ENCODE peak calls at places on chromosomes 11 and 22, in seven cellular contexts. One of them, this sample, is unnamed.

GRCh38 chr11:113241190-113242051 is 73.0 kb upstream of the TTC12 start:
- DNase-seq in heart left ventricle: no peak
- DNase-seq in mucosa of descending colon: no peak
- DNase-seq in GM23338: no peak
- DNase-seq in sigmoid colon: no peak
- DNase-seq in mammary epithelial cell: no peak
- DNase-seq in Peyer's patch: no peak
- DNase-seq in this sample: no peak

GRCh38 chr11:25961539-25961938 is 370.4 kb upstream of the ANO3 start:
- DNase-seq in Peyer's patch: no peak
- DNase-seq in GM23338: no peak
- DNase-seq in sigmoid colon: no peak
- DNase-seq in mucosa of descending colon: no peak
- DNase-seq in mammary epithelial cell: no peak
- DNase-seq in heart left ventricle: no peak
- DNase-seq in this sample: no peak

GRCh38 chr11:13358871-13359270 is 81.3 kb downstream of the BMAL1 start:
- DNase-seq in Peyer's patch: no peak
- DNase-seq in mucosa of descending colon: no peak
- DNase-seq in heart left ventricle: no peak
- DNase-seq in sigmoid colon: no peak
- DNase-seq in mammary epithelial cell: no peak
- DNase-seq in GM23338: no peak
- DNase-seq in this sample: no peak

GRCh38 chr11:132620423-132620822 is 911.9 kb downstream of the OPCML start:
- DNase-seq in GM23338: no peak
- DNase-seq in heart left ventricle: no peak
- DNase-seq in sigmoid colon: no peak
- DNase-seq in mammary epithelial cell: no peak
- DNase-seq in mucosa of descending colon: no peak
- DNase-seq in Peyer's patch: no peak
- DNase-seq in this sample: no peak

GRCh38 chr11:406796-407650 is 7.8 kb downstream of the SIGIRR start:
- DNase-seq in mucosa of descending colon: peak; percentile 96
- DNase-seq in heart left ventricle: peak; percentile 88
- DNase-seq in GM23338: peak; percentile 96
- DNase-seq in sigmoid colon: peak; percentile 91
- DNase-seq in mammary epithelial cell: peak; percentile 81
- DNase-seq in Peyer's patch: peak; percentile 95
- DNase-seq in this sample: no peak

GRCh38 chr11:19933801-19934488 is 221.3 kb downstream of the NAV2 start:
- DNase-seq in heart left ventricle: no peak
- DNase-seq in GM23338: no peak
- DNase-seq in sigmoid colon: no peak
- DNase-seq in mammary epithelial cell: no peak
- DNase-seq in mucosa of descending colon: no peak
- DNase-seq in Peyer's patch: no peak
- DNase-seq in this sample: no peak

GRCh38 chr11:118917488-118918127 is 8.1 kb downstream of the BCL9L start:
- DNase-seq in mucosa of descending colon: peak; percentile 87
- DNase-seq in GM23338: no peak
- DNase-seq in mammary epithelial cell: peak; percentile 94
- DNase-seq in sigmoid colon: peak; percentile 95
- DNase-seq in Peyer's patch: peak; percentile 87
- DNase-seq in heart left ventricle: peak; percentile 85
- DNase-seq in this sample: peak; percentile 90

GRCh38 chr11:111445586-111445985 is 66.5 kb upstream of the POU2AF1 start:
- DNase-seq in sigmoid colon: no peak
- DNase-seq in mucosa of descending colon: no peak
- DNase-seq in GM23338: no peak
- DNase-seq in Peyer's patch: no peak
- DNase-seq in heart left ventricle: no peak
- DNase-seq in mammary epithelial cell: no peak
- DNase-seq in this sample: no peak

GRCh38 chr22:23306438-23306921 is 126.2 kb downstream of the BCR start:
- DNase-seq in heart left ventricle: peak; percentile 65
- DNase-seq in GM23338: no peak
- DNase-seq in Peyer's patch: peak; percentile 47
- DNase-seq in mammary epithelial cell: peak; percentile 53
- DNase-seq in sigmoid colon: no peak
- DNase-seq in mucosa of descending colon: no peak
- DNase-seq in this sample: no peak

GRCh38 chr11:46279393-46280099 is 2.1 kb downstream of the CREB3L1 start:
- DNase-seq in heart left ventricle: peak; percentile 82
- DNase-seq in mucosa of descending colon: peak; percentile 68
- DNase-seq in sigmoid colon: peak; percentile 91
- DNase-seq in GM23338: no peak
- DNase-seq in Peyer's patch: peak; percentile 57
- DNase-seq in mammary epithelial cell: no peak
- DNase-seq in this sample: no peak

GRCh38 chr11:69821511-69822040 is 2.4 kb upstream of the FGF3 start:
- DNase-seq in GM23338: no peak
- DNase-seq in Peyer's patch: no peak
- DNase-seq in heart left ventricle: no peak
- DNase-seq in sigmoid colon: no peak
- DNase-seq in mucosa of descending colon: peak; percentile 25
- DNase-seq in mammary epithelial cell: no peak
- DNase-seq in this sample: no peak

GRCh38 chr11:69825941-69826340 is 6.7 kb upstream of the FGF3 start:
- DNase-seq in GM23338: no peak
- DNase-seq in sigmoid colon: no peak
- DNase-seq in mammary epithelial cell: no peak
- DNase-seq in heart left ventricle: no peak
- DNase-seq in mucosa of descending colon: peak; percentile 36
- DNase-seq in Peyer's patch: no peak
- DNase-seq in this sample: no peak

GRCh38 chr11:69822676-69823494 is 3.7 kb upstream of the FGF3 start:
- DNase-seq in heart left ventricle: no peak
- DNase-seq in mammary epithelial cell: no peak
- DNase-seq in Peyer's patch: no peak
- DNase-seq in sigmoid colon: no peak
- DNase-seq in mucosa of descending colon: peak; percentile 19
- DNase-seq in GM23338: no peak
- DNase-seq in this sample: no peak

GRCh38 chr11:69825037-69825834 is 6.0 kb upstream of the FGF3 start:
- DNase-seq in GM23338: no peak
- DNase-seq in sigmoid colon: no peak
- DNase-seq in heart left ventricle: no peak
- DNase-seq in mammary epithelial cell: no peak
- DNase-seq in Peyer's patch: peak; percentile 78
- DNase-seq in mucosa of descending colon: peak; percentile 62
- DNase-seq in this sample: no peak

DNA sequence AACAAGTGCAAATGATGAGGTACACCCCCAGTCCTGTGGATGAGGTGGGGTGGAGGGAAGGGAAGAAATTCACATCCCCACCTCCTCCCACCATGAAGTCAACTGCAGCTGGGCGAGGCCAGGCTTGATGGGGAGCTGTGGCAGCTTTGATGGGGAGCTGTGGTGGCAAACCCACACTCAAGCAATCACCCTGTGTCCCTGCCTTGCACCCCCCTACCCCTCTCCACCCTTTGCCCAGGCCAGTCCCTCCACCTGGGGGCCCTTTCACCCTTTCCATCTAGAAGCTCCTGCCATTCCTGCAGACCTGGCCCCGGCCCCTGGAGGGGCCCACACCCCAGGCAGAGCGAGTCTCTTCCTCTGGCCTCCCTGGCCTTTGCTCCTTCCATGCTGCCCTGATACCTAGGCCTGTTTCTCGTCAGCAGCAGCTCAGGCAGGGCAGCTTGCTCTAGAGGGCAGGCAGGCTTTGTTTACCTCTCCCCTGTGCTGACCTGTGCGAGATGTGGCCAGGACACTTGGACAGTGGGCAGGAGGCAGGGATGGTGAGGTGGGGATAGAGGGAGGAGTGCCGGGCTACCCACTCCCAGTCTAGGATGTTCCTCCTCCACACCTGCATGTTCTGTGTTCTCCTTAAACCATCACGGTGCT is 4.5 kb upstream of the FGF3 start:
- DNase-seq in mammary epithelial cell: no peak
- DNase-seq in GM23338: no peak
- DNase-seq in sigmoid colon: no peak
- DNase-seq in Peyer's patch: no peak
- DNase-seq in mucosa of descending colon: peak; percentile 29
- DNase-seq in heart left ventricle: no peak
- DNase-seq in this sample: no peak
- H3K4me3 ChIP-seq in mammary epithelial cell: no peak overlapping the region
- H3K4me3 ChIP-seq in GM23338: no peak overlapping the region
- H3K4me3 ChIP-seq in sigmoid colon: no peak overlapping the region
- H3K4me3 ChIP-seq in Peyer's patch: no peak overlapping the region
- H3K4me3 ChIP-seq in mucosa of descending colon: no peak overlapping the region
- H3K4me3 ChIP-seq in heart left ventricle: no peak overlapping the region
- H3K4me3 ChIP-seq in this sample: no peak overlapping the region

GRCh38 chr11:57567512-57568329 is at the start of gene UBE2L6:
- DNase-seq in mucosa of descending colon: peak; percentile 85
- DNase-seq in heart left ventricle: peak; percentile 75
- DNase-seq in GM23338: peak; percentile 74
- DNase-seq in sigmoid colon: peak; percentile 74
- DNase-seq in mammary epithelial cell: no peak
- DNase-seq in Peyer's patch: peak; percentile 93
- DNase-seq in this sample: peak; percentile 55
- TF ChIP-seq CTCF in mucosa of descending colon: no peak
- TF ChIP-seq CTCF in heart left ventricle: no peak
- TF ChIP-seq CTCF in GM23338: peak; percentile 96
- TF ChIP-seq CTCF in sigmoid colon: peak; percentile 92
- TF ChIP-seq CTCF in mammary epithelial cell: no peak
- TF ChIP-seq CTCF in Peyer's patch: no peak
- TF ChIP-seq CTCF in this sample: no peak

GRCh38 chr11:72720047-72720446 is 32.2 kb downstream of the ARAP1 start:
- DNase-seq in heart left ventricle: no peak
- DNase-seq in GM23338: no peak
- DNase-seq in mucosa of descending colon: no peak
- DNase-seq in sigmoid colon: no peak
- DNase-seq in Peyer's patch: no peak
- DNase-seq in mammary epithelial cell: no peak
- DNase-seq in this sample: no peak
- H3K4me3 ChIP-seq in heart left ventricle: peak overlapping the region; percentile 71
- H3K4me3 ChIP-seq in GM23338: no peak overlapping the region
- H3K4me3 ChIP-seq in mucosa of descending colon: no peak overlapping the region
- H3K4me3 ChIP-seq in sigmoid colon: peak overlapping the region; percentile 66
- H3K4me3 ChIP-seq in Peyer's patch: no peak overlapping the region
- H3K4me3 ChIP-seq in mammary epithelial cell: peak overlapping the region; percentile 49
- H3K4me3 ChIP-seq in this sample: no peak overlapping the region

GRCh38 chr22:20275836-20276235 is 7.7 kb upstream of the RTN4R start:
- DNase-seq in heart left ventricle: no peak
- DNase-seq in sigmoid colon: no peak
- DNase-seq in mammary epithelial cell: no peak
- DNase-seq in GM23338: no peak
- DNase-seq in mucosa of descending colon: no peak
- DNase-seq in Peyer's patch: no peak
- DNase-seq in this sample: no peak
- TF ChIP-seq CTCF in heart left ventricle: no peak
- TF ChIP-seq CTCF in sigmoid colon: no peak
- TF ChIP-seq CTCF in mammary epithelial cell: no peak
- TF ChIP-seq CTCF in GM23338: no peak
- TF ChIP-seq CTCF in mucosa of descending colon: no peak
- TF ChIP-seq CTCF in Peyer's patch: no peak
- TF ChIP-seq CTCF in this sample: no peak

DNA sequence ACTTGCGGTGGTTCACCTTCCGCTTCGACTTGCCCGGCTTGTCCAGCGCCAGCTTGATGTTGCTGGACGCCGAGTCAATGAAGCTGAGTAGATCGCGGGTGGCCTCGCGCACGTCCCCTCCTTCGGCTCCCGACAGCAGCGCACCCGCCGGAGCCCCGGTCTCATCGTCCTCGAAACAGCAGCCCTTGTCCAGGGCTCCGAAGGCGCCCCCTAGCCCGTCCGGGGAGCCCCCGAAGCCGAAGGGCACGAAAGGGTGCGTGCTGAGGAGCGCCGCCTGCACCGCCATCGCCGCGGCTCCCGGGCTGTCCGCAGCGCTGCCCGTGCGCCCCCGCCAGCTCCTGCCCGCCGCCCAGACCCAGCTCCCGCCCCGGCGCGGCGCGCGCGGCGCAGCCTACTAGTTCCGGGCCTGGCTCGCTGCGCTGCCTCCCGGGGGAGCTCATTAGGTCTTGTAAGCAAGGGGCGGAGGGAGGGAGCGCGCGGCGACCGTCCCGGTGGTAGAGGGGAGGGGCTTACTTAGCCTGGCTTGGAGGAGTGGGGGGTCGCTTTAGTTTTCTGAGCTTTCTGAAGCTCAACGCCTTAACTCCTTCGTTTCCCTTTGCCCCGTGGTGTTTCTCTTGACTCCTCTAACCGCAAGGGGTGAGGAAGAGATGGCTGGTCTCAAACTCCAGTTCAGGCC is at the start of gene FAM181B:
- DNase-seq in mucosa of descending colon: peak; percentile 55
- DNase-seq in sigmoid colon: peak; percentile 72
- DNase-seq in GM23338: peak; percentile 93
- DNase-seq in heart left ventricle: peak; percentile 39
- DNase-seq in Peyer's patch: peak; percentile 48
- DNase-seq in mammary epithelial cell: peak; percentile 32
- DNase-seq in this sample: peak; percentile 72
- H3K4me3 ChIP-seq in mucosa of descending colon: no peak within 1 kb of the TSS
- H3K4me3 ChIP-seq in sigmoid colon: peak within 1 kb of the TSS; percentile 56
- H3K4me3 ChIP-seq in GM23338: peak within 1 kb of the TSS; percentile 70
- H3K4me3 ChIP-seq in heart left ventricle: peak within 1 kb of the TSS; percentile 56
- H3K4me3 ChIP-seq in Peyer's patch: peak within 1 kb of the TSS; percentile 49
- H3K4me3 ChIP-seq in mammary epithelial cell: peak within 1 kb of the TSS; percentile 68
- H3K4me3 ChIP-seq in this sample: peak within 1 kb of the TSS; percentile 51

DNA sequence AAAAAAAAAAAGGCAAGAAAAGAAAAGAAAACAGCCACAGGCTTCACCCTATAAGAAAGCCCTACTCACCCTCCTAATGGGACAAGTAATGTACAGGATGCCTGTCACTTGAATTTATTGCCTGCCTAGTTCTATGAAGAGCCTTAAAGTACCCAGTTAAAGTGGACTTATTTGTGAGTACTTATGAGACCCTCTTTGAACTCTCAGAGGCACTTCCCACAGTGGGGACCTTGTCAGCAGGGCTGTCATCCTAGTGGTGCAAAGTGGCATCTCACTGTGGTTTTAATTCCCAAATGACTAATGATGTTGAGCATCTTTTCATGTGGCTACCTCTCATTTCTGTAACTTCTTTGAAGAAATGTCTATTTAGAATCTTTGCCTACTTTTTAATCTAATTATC is 41.8 kb upstream of the BARX2 start:
- DNase-seq in mammary epithelial cell: no peak
- DNase-seq in mucosa of descending colon: no peak
- DNase-seq in GM23338: no peak
- DNase-seq in Peyer's patch: no peak
- DNase-seq in sigmoid colon: no peak
- DNase-seq in heart left ventricle: no peak
- DNase-seq in this sample: no peak
- TF ChIP-seq CTCF in mammary epithelial cell: peak; percentile 17
- TF ChIP-seq CTCF in mucosa of descending colon: no peak
- TF ChIP-seq CTCF in GM23338: peak; percentile 39
- TF ChIP-seq CTCF in Peyer's patch: no peak
- TF ChIP-seq CTCF in sigmoid colon: no peak
- TF ChIP-seq CTCF in heart left ventricle: no peak
- TF ChIP-seq CTCF in this sample: peak; percentile 60

This sample was measured in Caco-2.